ENCODE peak calls at places on chromosomes 5 and 9, in five cellular contexts. U is NT2/D1, F is HEK293T, S is GM12878, I is H1. Q is an unnamed sample.

GRCh38 chr5:7886849-7887460 is 18.0 kb downstream of the MTRR start:
- DNase-seq in U (no peak), F (no peak), S (no peak), I (no peak), Q (peak; percentile 20)

GRCh38 chr9:84339523-84339922 is 1.0 kb downstream of the SLC28A3 start:
- DNase-seq in U (no peak), F (no peak), S (no peak), I (no peak), Q (no peak)

GRCh38 chr5:83025690-83026472 is 51.3 kb downstream of the TMEM167A start:
- DNase-seq in U (peak; percentile 6), F (no peak), S (no peak), I (no peak), Q (no peak)

GRCh38 chr5:159061186-159061796 is 38.4 kb downstream of the EBF1 start:
- DNase-seq in U (no peak), F (peak; percentile 25), S (no peak), I (no peak), Q (no peak)

GRCh38 chr9:112863214-112863613 is 27.5 kb downstream of the SLC46A2 start:
- DNase-seq in U (no peak), F (no peak), S (no peak), I (no peak), Q (no peak)

GRCh38 chr9:91515074-91515687 is 91.5 kb upstream of the NFIL3 start:
- DNase-seq in U (no peak), F (peak; percentile 42), S (peak; percentile 30), I (no peak), Q (no peak)

GRCh38 chr5:78295035-78295961 is 800 bp upstream of the AP3B1 start:
- DNase-seq in U (no peak), F (peak; percentile 36), S (no peak), I (peak; percentile 78), Q (peak; percentile 39)

GRCh38 chr5:176810084-176810597 is at the start of gene UNC5A:
- DNase-seq in U (no peak), F (peak; percentile 88), S (no peak), I (peak; percentile 93), Q (no peak)

GRCh38 chr9:112971415-112971814 is 40.6 kb downstream of the ZNF883 start:
- DNase-seq in U (peak; percentile 5), F (peak; percentile 35), S (no peak), I (peak; percentile 54), Q (peak; percentile 5)

GRCh38 chr9:23686257-23686656 is 139.8 kb downstream of the ELAVL2 start:
- DNase-seq in U (peak; percentile 18), F (no peak), S (no peak), I (no peak), Q (no peak)

GRCh38 chr5:170635706-170636105 is 131.9 kb downstream of the KCNIP1 start:
- DNase-seq in U (no peak), F (no peak), S (no peak), I (no peak), Q (no peak)

GRCh38 chr5:135737701-135738563 is 96.5 kb upstream of the SLC25A48 start:
- DNase-seq in U (no peak), F (no peak), S (no peak), I (peak; percentile 26), Q (no peak)

GRCh38 chr9:35490155-35490909 is 421 bp downstream of the RUSC2 start:
- DNase-seq in U (no peak), F (peak; percentile 11), S (no peak), I (peak; percentile 66), Q (no peak)

GRCh38 chr5:57956606-57957005 is 474.0 kb upstream of the ACTBL2 start:
- DNase-seq in U (no peak), F (no peak), S (no peak), I (no peak), Q (no peak)

GRCh38 chr5:150465926-150466325 is 16.4 kb upstream of the RPS14 start:
- DNase-seq in U (no peak), F (no peak), S (no peak), I (no peak), Q (no peak)

GRCh38 chr9:91720746-91721705 is 229.0 kb downstream of the ROR2 start:
- DNase-seq in U (peak; percentile 47), F (no peak), S (no peak), I (no peak), Q (no peak)

GRCh38 chr5:178940569-178941360 is at the start of gene ZNF454:
- DNase-seq in U (peak; percentile 94), F (no peak), S (no peak), I (peak; percentile 48), Q (no peak)

GRCh38 chr9:15033316-15033715 is 123.1 kb upstream of the FREM1 start:
- DNase-seq in U (no peak), F (no peak), S (no peak), I (no peak), Q (no peak)

GRCh38 chr9:87547665-87548064 is 50.0 kb downstream of the DAPK1 start:
- DNase-seq in U (no peak), F (no peak), S (no peak), I (no peak), Q (peak; percentile 12)

GRCh38 chr9:78038620-78039300 is 7.1 kb upstream of the GNAQ start:
- DNase-seq in U (no peak), F (no peak), S (no peak), I (no peak), Q (no peak)

GRCh38 chr9:113397077-113397696 is 3.9 kb downstream of the ALAD start:
- DNase-seq in U (no peak), F (no peak), S (no peak), I (no peak), Q (no peak)

GRCh38 chr5:116452774-116453368 is 121.8 kb downstream of the SEMA6A start:
- DNase-seq in U (no peak), F (no peak), S (no peak), I (no peak), Q (peak; percentile 38)

GRCh38 chr5:54438601-54439399 is 16.7 kb upstream of the HSPB3 start:
- DNase-seq in U (no peak), F (no peak), S (no peak), I (no peak), Q (no peak)

GRCh38 chr5:97735209-97735608 is 552.2 kb upstream of the RIOK2 start:
- DNase-seq in U (no peak), F (no peak), S (no peak), I (no peak), Q (no peak)

GRCh38 chr5:90440644-90441043 is 31.1 kb upstream of the CETN3 start:
- DNase-seq in U (no peak), F (no peak), S (no peak), I (no peak), Q (no peak)

GRCh38 chr9:73042155-73042554 is 89.3 kb upstream of the ALDH1A1 start:
- DNase-seq in U (no peak), F (no peak), S (no peak), I (no peak), Q (no peak)

GRCh38 chr9:76459691-76460635 is 981 bp downstream of the GCNT1 start:
- DNase-seq in U (no peak), F (peak; percentile 58), S (no peak), I (peak; percentile 65), Q (peak; percentile 13)

GRCh38 chr9:14258840-14259239 is 55.1 kb downstream of the NFIB start:
- DNase-seq in U (no peak), F (no peak), S (no peak), I (no peak), Q (no peak)

GRCh38 chr9:115413304-115413703 is 295.3 kb upstream of the TNC start:
- DNase-seq in U (no peak), F (no peak), S (no peak), I (no peak), Q (no peak)

GRCh38 chr5:58986281-58986680 is 403.4 kb downstream of the RAB3C start:
- DNase-seq in U (no peak), F (no peak), S (no peak), I (no peak), Q (no peak)

GRCh38 chr5:1959911-1960581 is 77.3 kb upstream of the IRX4 start:
- DNase-seq in U (no peak), F (no peak), S (no peak), I (no peak), Q (no peak)

DNA sequence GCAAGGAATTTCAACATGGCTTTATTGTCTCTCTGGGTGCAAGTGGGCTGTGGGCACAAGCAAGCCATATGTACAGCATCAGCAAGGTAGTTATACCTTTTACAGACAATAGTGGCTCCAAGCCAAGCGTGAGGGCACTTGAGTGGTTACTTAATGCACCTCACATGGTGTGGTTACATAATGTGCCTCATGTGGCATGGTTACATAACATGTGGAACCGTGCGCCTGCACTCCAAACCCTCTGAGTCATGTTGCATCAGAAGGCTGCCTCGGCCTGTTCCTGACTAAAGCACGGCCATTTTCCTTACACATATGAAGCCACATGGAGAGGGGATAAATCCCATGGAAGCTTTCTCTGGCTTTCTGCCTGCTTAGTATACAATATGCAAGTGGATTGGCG is 150.9 kb downstream of the OSTF1 start:
- DNase-seq in U (no peak), F (no peak), S (no peak), I (no peak), Q (peak; percentile 42)
- TF ChIP-seq SUZ12 in U (no peak), F (no peak), S (no peak), I (no peak), Q (no peak)

GRCh38 chr5:163731256-163731655 is 225.8 kb downstream of the MAT2B start:
- DNase-seq in U (no peak), F (no peak), S (no peak), I (no peak), Q (no peak)

GRCh38 chr5:163730206-163730782 is 224.9 kb downstream of the MAT2B start:
- DNase-seq in U (no peak), F (no peak), S (no peak), I (no peak), Q (no peak)

GRCh38 chr5:163724305-163724704 is 218.9 kb downstream of the MAT2B start:
- DNase-seq in U (no peak), F (no peak), S (no peak), I (no peak), Q (no peak)

GRCh38 chr5:163727028-163727427 is 221.6 kb downstream of the MAT2B start:
- DNase-seq in U (no peak), F (no peak), S (peak; percentile 20), I (no peak), Q (no peak)
- TF ChIP-seq SUZ12 in U (no peak), F (no peak), S (no peak), I (no peak), Q (no peak)

DNA sequence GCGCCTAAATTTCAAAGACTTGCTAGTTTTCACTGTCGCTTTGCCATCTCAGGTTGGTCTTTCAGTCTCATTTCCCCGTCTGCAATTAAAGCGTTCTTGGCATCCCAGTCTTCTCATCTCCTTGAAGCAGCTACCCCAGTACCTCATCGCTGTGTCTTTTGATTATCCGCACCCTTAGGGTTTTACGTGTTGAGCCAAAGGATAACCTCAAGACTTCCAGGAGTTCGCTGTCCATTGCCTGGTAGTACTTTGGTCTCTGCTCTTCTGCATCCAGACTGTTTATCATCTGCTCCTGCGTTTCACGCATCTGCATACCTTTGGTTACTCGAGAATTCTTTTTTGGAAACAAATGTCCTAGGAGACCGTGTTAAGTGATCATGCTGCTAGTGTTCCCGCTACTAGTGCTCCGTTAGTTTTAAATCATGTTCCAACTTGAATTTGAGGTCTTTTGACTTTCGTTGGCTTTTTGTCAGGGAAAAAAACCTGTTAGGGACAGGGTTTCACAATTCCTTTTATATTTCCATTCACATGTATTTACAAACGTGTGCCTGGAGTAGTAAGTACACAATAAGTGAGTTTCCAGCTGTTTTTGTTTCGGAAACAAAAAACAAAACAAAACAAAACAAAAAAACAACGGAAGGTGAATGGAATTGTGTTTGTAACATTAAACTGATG is 877 bp downstream of the RABGAP1 start:
- DNase-seq in U (no peak), F (no peak), S (no peak), I (no peak), Q (peak; percentile 38)
- TF ChIP-seq SUZ12 in U (no peak), F (no peak), S (no peak), I (no peak), Q (no peak)

GRCh38 chr5:32538031-32538547 is 47.3 kb upstream of the SUB1 start:
- DNase-seq in U (no peak), F (no peak), S (peak; percentile 81), I (no peak), Q (no peak)
- TF ChIP-seq SUZ12 in U (no peak), F (no peak), S (no peak), I (no peak), Q (no peak)